ENCODE peak calls at places on chromosomes 3 and 15, in five cellular contexts. One of them, this sample, is unnamed.

GRCh38 chr15:81948751-81949150 is 97.1 kb downstream of the MEX3B start:
- DNase-seq in H1: no peak
- DNase-seq in WTC11: no peak
- DNase-seq in HepG2: no peak
- DNase-seq in K562: no peak
- DNase-seq in this sample: no peak

GRCh38 chr3:59486468-59486964 is 436.7 kb upstream of the CFAP20DC start:
- DNase-seq in WTC11: no peak
- DNase-seq in H1: no peak
- DNase-seq in K562: no peak
- DNase-seq in HepG2: no peak
- DNase-seq in this sample: no peak

GRCh38 chr3:88302003-88302393 is 152.2 kb downstream of the C3orf38 start:
- DNase-seq in H1: no peak
- DNase-seq in HepG2: no peak
- DNase-seq in K562: no peak
- DNase-seq in WTC11: no peak
- DNase-seq in this sample: no peak

GRCh38 chr3:172216267-172216666 is 176.9 kb downstream of the FNDC3B start:
- DNase-seq in HepG2: no peak
- DNase-seq in H1: no peak
- DNase-seq in WTC11: no peak
- DNase-seq in K562: no peak
- DNase-seq in this sample: no peak

GRCh38 chr3:117486709-117487394 is 777.3 kb downstream of the TUSC7 start:
- DNase-seq in HepG2: no peak
- DNase-seq in K562: no peak
- DNase-seq in H1: no peak
- DNase-seq in WTC11: no peak
- DNase-seq in this sample: no peak

GRCh38 chr3:98732239-98733054 is 30.7 kb upstream of the ST3GAL6 start:
- DNase-seq in H1: peak; percentile 31
- DNase-seq in WTC11: peak; percentile 65
- DNase-seq in K562: no peak
- DNase-seq in HepG2: peak; percentile 82
- DNase-seq in this sample: peak; percentile 55

GRCh38 chr3:84980011-84980410 is 21.2 kb downstream of the CADM2 start:
- DNase-seq in K562: no peak
- DNase-seq in HepG2: no peak
- DNase-seq in H1: no peak
- DNase-seq in WTC11: no peak
- DNase-seq in this sample: no peak

GRCh38 chr3:71956716-71957115 is 171.8 kb upstream of the PROK2 start:
- DNase-seq in K562: peak; percentile 9
- DNase-seq in H1: no peak
- DNase-seq in HepG2: no peak
- DNase-seq in WTC11: peak; percentile 24
- DNase-seq in this sample: no peak

GRCh38 chr3:12744326-12744725 is 14.7 kb downstream of the TMEM40 start:
- DNase-seq in H1: no peak
- DNase-seq in WTC11: no peak
- DNase-seq in K562: no peak
- DNase-seq in HepG2: no peak
- DNase-seq in this sample: no peak

GRCh38 chr3:31092748-31093607 is 198.5 kb upstream of the GADL1 start:
- DNase-seq in HepG2: no peak
- DNase-seq in WTC11: no peak
- DNase-seq in H1: no peak
- DNase-seq in K562: no peak
- DNase-seq in this sample: no peak

GRCh38 chr3:82087958-82088357 is 326.5 kb upstream of the GBE1 start:
- DNase-seq in H1: no peak
- DNase-seq in WTC11: no peak
- DNase-seq in HepG2: peak; percentile 3
- DNase-seq in K562: no peak
- DNase-seq in this sample: no peak

GRCh38 chr3:15204005-15204404 is 2.0 kb upstream of the CAPN7 start:
- DNase-seq in K562: peak; percentile 59
- DNase-seq in WTC11: no peak
- DNase-seq in HepG2: peak; percentile 74
- DNase-seq in H1: no peak
- DNase-seq in this sample: peak; percentile 17

GRCh38 chr3:60580826-60581225 is 670.4 kb downstream of the FHIT start:
- DNase-seq in H1: no peak
- DNase-seq in K562: no peak
- DNase-seq in HepG2: no peak
- DNase-seq in WTC11: no peak
- DNase-seq in this sample: no peak

GRCh38 chr15:84572231-84572630 is 28.6 kb upstream of the ZSCAN2 start:
- DNase-seq in HepG2: no peak
- DNase-seq in H1: no peak
- DNase-seq in WTC11: no peak
- DNase-seq in K562: no peak
- DNase-seq in this sample: no peak

GRCh38 chr3:171163724-171164465 is 137.4 kb upstream of the SLC2A2 start:
- DNase-seq in WTC11: no peak
- DNase-seq in K562: no peak
- DNase-seq in H1: no peak
- DNase-seq in HepG2: no peak
- DNase-seq in this sample: no peak

GRCh38 chr3:49984424-49984823 is 44.5 kb downstream of the RBM6 start:
- DNase-seq in K562: no peak
- DNase-seq in HepG2: no peak
- DNase-seq in H1: no peak
- DNase-seq in WTC11: no peak
- DNase-seq in this sample: no peak

GRCh38 chr3:84820906-84821305 is 137.9 kb upstream of the CADM2 start:
- DNase-seq in HepG2: no peak
- DNase-seq in WTC11: no peak
- DNase-seq in H1: no peak
- DNase-seq in K562: no peak
- DNase-seq in this sample: no peak

GRCh38 chr3:169929830-169930519 is 18.6 kb downstream of the SAMD7 start:
- DNase-seq in WTC11: no peak
- DNase-seq in HepG2: no peak
- DNase-seq in H1: no peak
- DNase-seq in K562: peak; percentile 72
- DNase-seq in this sample: no peak

GRCh38 chr3:159637895-159638542 is 350.6 kb upstream of the IL12A start:
- DNase-seq in WTC11: no peak
- DNase-seq in HepG2: no peak
- DNase-seq in K562: no peak
- DNase-seq in H1: no peak
- DNase-seq in this sample: no peak

GRCh38 chr15:63019539-63020109 is 22.9 kb upstream of the TPM1 start:
- DNase-seq in WTC11: peak; percentile 58
- DNase-seq in K562: no peak
- DNase-seq in HepG2: peak; percentile 50
- DNase-seq in H1: no peak
- DNase-seq in this sample: peak; percentile 85

GRCh38 chr3:144394052-144394451 is 422.4 kb downstream of the DIPK2A start:
- DNase-seq in K562: no peak
- DNase-seq in H1: no peak
- DNase-seq in WTC11: no peak
- DNase-seq in HepG2: no peak
- DNase-seq in this sample: no peak

GRCh38 chr15:81029416-81030367 is 29.0 kb downstream of the TLNRD1 start:
- DNase-seq in H1: no peak
- DNase-seq in WTC11: no peak
- DNase-seq in K562: peak; percentile 44
- DNase-seq in HepG2: no peak
- DNase-seq in this sample: peak; percentile 29

GRCh38 chr15:34708422-34708821 is 46.4 kb downstream of the GJD2 start:
- DNase-seq in H1: peak; percentile 15
- DNase-seq in HepG2: peak; percentile 28
- DNase-seq in WTC11: no peak
- DNase-seq in K562: peak; percentile 78
- DNase-seq in this sample: peak; percentile 38

GRCh38 chr3:191795196-191795595 is 334.2 kb downstream of the PYDC2 start:
- DNase-seq in HepG2: no peak
- DNase-seq in H1: no peak
- DNase-seq in K562: no peak
- DNase-seq in WTC11: no peak
- DNase-seq in this sample: no peak

GRCh38 chr15:23073890-23074631 is 34.7 kb upstream of the TUBGCP5 start:
- DNase-seq in K562: no peak
- DNase-seq in H1: no peak
- DNase-seq in WTC11: no peak
- DNase-seq in HepG2: no peak
- DNase-seq in this sample: no peak

GRCh38 chr15:42158941-42159340 is 2.5 kb upstream of the PLA2G4F start:
- DNase-seq in WTC11: no peak
- DNase-seq in K562: no peak
- DNase-seq in H1: no peak
- DNase-seq in HepG2: no peak
- DNase-seq in this sample: no peak

GRCh38 chr3:178629430-178630178 is 93.4 kb downstream of the KCNMB2 start:
- DNase-seq in K562: no peak
- DNase-seq in HepG2: no peak
- DNase-seq in WTC11: no peak
- DNase-seq in H1: no peak
- DNase-seq in this sample: no peak

GRCh38 chr3:46660543-46661523 is 32.6 kb downstream of the ALS2CL start:
- DNase-seq in HepG2: no peak
- DNase-seq in WTC11: no peak
- DNase-seq in K562: no peak
- DNase-seq in H1: no peak
- DNase-seq in this sample: no peak

GRCh38 chr3:46664188-46664970 is 29.1 kb downstream of the ALS2CL start:
- DNase-seq in K562: no peak
- DNase-seq in H1: no peak
- DNase-seq in HepG2: no peak
- DNase-seq in WTC11: no peak
- DNase-seq in this sample: no peak

GRCh38 chr3:46663611-46664135 is 29.8 kb downstream of the ALS2CL start:
- DNase-seq in HepG2: no peak
- DNase-seq in WTC11: peak; percentile 58
- DNase-seq in H1: no peak
- DNase-seq in K562: peak; percentile 15
- DNase-seq in this sample: no peak

GRCh38 chr3:46661776-46662766 is 31.4 kb downstream of the ALS2CL start:
- DNase-seq in WTC11: no peak
- DNase-seq in HepG2: no peak
- DNase-seq in K562: no peak
- DNase-seq in H1: no peak
- DNase-seq in this sample: no peak

GRCh38 chr3:46662771-46663551 is 30.5 kb downstream of the ALS2CL start:
- DNase-seq in HepG2: no peak
- DNase-seq in WTC11: no peak
- DNase-seq in K562: no peak
- DNase-seq in H1: no peak
- DNase-seq in this sample: no peak
- TF ChIP-seq JUN in HepG2: no peak
- TF ChIP-seq JUN in WTC11: no peak
- TF ChIP-seq JUN in K562: no peak
- TF ChIP-seq JUN in H1: no peak
- TF ChIP-seq JUN in this sample: no peak

GRCh38 chr15:57462391-57462790 is 86.1 kb downstream of the CGNL1 start:
- DNase-seq in K562: no peak
- DNase-seq in WTC11: no peak
- DNase-seq in H1: no peak
- DNase-seq in HepG2: no peak
- DNase-seq in this sample: no peak

GRCh38 chr15:57464480-57464879 is 88.2 kb downstream of the CGNL1 start:
- DNase-seq in K562: no peak
- DNase-seq in HepG2: no peak
- DNase-seq in WTC11: no peak
- DNase-seq in H1: no peak
- DNase-seq in this sample: no peak

GRCh38 chr15:57461541-57461940 is 85.2 kb downstream of the CGNL1 start:
- DNase-seq in H1: no peak
- DNase-seq in WTC11: no peak
- DNase-seq in K562: no peak
- DNase-seq in HepG2: no peak
- DNase-seq in this sample: no peak

GRCh38 chr15:57460208-57460816 is 84.0 kb downstream of the CGNL1 start:
- DNase-seq in H1: no peak
- DNase-seq in WTC11: no peak
- DNase-seq in HepG2: no peak
- DNase-seq in K562: no peak
- DNase-seq in this sample: no peak

DNA sequence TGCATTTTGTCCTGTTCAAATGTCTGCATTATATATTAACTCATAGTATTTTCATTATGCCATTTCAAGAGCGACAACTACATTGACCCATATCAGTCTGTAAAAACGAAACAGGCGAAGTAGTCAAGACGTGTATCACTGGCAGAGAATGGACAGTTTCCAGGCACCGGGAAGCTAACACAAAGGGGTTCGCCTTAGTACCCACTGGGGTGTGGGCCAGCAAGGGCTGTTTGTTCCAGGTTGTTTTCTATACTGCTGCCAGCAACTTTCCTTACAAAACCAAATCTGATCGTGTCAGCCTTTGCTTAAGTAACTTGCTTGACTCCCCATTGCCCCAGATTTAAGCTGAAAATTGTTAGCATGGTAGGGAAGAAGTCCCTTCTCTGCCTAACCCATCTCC is 87.1 kb downstream of the CGNL1 start:
- DNase-seq in HepG2: no peak
- DNase-seq in H1: no peak
- DNase-seq in K562: no peak
- DNase-seq in WTC11: no peak
- DNase-seq in this sample: no peak
- TF ChIP-seq JUN in HepG2: no peak
- TF ChIP-seq JUN in H1: no peak
- TF ChIP-seq JUN in K562: no peak
- TF ChIP-seq JUN in WTC11: no peak
- TF ChIP-seq JUN in this sample: no peak

GRCh38 chr3:174232658-174233429 is 626.3 kb upstream of the NAALADL2 start:
- DNase-seq in HepG2: no peak
- DNase-seq in H1: peak; percentile 68
- DNase-seq in WTC11: no peak
- DNase-seq in K562: no peak
- DNase-seq in this sample: no peak
- TF ChIP-seq JUN in HepG2: no peak
- TF ChIP-seq JUN in H1: no peak
- TF ChIP-seq JUN in WTC11: no peak
- TF ChIP-seq JUN in K562: no peak
- TF ChIP-seq JUN in this sample: no peak

GRCh38 chr3:111069974-111070751 is 1.5 kb upstream of the NECTIN3 start:
- DNase-seq in WTC11: no peak
- DNase-seq in HepG2: no peak
- DNase-seq in K562: no peak
- DNase-seq in H1: no peak
- DNase-seq in this sample: no peak

GRCh38 chr3:111070772-111071256 is 802 bp upstream of the NECTIN3 start:
- DNase-seq in HepG2: peak; percentile 5
- DNase-seq in K562: no peak
- DNase-seq in WTC11: no peak
- DNase-seq in H1: no peak
- DNase-seq in this sample: peak; percentile 46

GRCh38 chr3:111071257-111072015 is at the start of gene NECTIN3:
- DNase-seq in K562: peak; percentile 59
- DNase-seq in WTC11: peak; percentile 90
- DNase-seq in HepG2: peak; percentile 90
- DNase-seq in H1: no peak
- DNase-seq in this sample: peak; percentile 69

GRCh38 chr3:111073186-111073585 is 1.6 kb downstream of the NECTIN3 start:
- DNase-seq in H1: no peak
- DNase-seq in HepG2: no peak
- DNase-seq in WTC11: no peak
- DNase-seq in K562: no peak
- DNase-seq in this sample: no peak

GRCh38 chr3:111072016-111072891 is 638 bp downstream of the NECTIN3 start:
- DNase-seq in H1: no peak
- DNase-seq in WTC11: peak; percentile 51
- DNase-seq in K562: no peak
- DNase-seq in HepG2: peak; percentile 5
- DNase-seq in this sample: peak; percentile 7
- TF ChIP-seq JUN in H1: no peak
- TF ChIP-seq JUN in WTC11: no peak
- TF ChIP-seq JUN in K562: no peak
- TF ChIP-seq JUN in HepG2: no peak
- TF ChIP-seq JUN in this sample: no peak

This sample was measured in A549.